ENCODE peak calls at places on chromosomes 5 and 9, in eight cellular contexts. P is activated CD8-positive, alpha-beta memory T cell treated with anti-CD3 and anti-CD28 coated beads, Interleukin-2, amount 50 U/mL, for 48 hours; F is activated CD4-positive, CD25-positive, alpha-beta regulatory T cell; N is pons; X is ACHN; Y is kidney epithelial cell; M is GM03348; D is NCI-H1417. S is an unnamed sample.

GRCh38 chr5:147688965-147689364 is 93.6 kb downstream of the JAKMIP2 start:
- DNase-seq in D (peak; percentile 47), M (no peak), N (peak; percentile 61), P (no peak), X (no peak), Y (no peak), F (no peak), S (no peak)

GRCh38 chr5:17713301-17713700 is 79.0 kb downstream of the TAF11L14 start:
- DNase-seq in M (no peak), F (no peak), D (no peak), Y (no peak), P (no peak), X (no peak), N (no peak), S (no peak)

GRCh38 chr5:143182901-143183820 is 220.3 kb downstream of the NR3C1 start:
- DNase-seq in Y (no peak), D (peak; percentile 7), N (no peak), M (no peak), P (peak; percentile 76), F (no peak), X (no peak), S (no peak)

GRCh38 chr5:82440041-82440440 is 161.9 kb upstream of the RPS23 start:
- DNase-seq in D (no peak), Y (no peak), N (no peak), X (no peak), P (no peak), M (no peak), F (no peak), S (no peak)

GRCh38 chr9:84789463-84789830 is 119.9 kb downstream of the NTRK2 start:
- DNase-seq in N (no peak), F (no peak), M (no peak), D (no peak), Y (no peak), P (no peak), X (no peak), S (no peak)

GRCh38 chr5:35954175-35954574 is 15.8 kb upstream of the CAPSL start:
- DNase-seq in P (no peak), Y (no peak), M (no peak), N (no peak), X (no peak), D (no peak), F (no peak), S (no peak)

GRCh38 chr9:121194730-121195129 is 6.9 kb downstream of the RAB14 start:
- DNase-seq in N (no peak), M (no peak), X (no peak), F (no peak), P (no peak), Y (no peak), D (no peak), S (no peak)

GRCh38 chr9:84266087-84266561 is 74.4 kb downstream of the SLC28A3 start:
- DNase-seq in Y (peak; percentile 61), X (no peak), F (no peak), M (no peak), P (no peak), D (peak; percentile 95), N (no peak), S (no peak)

GRCh38 chr5:174751154-174751990 is 27.0 kb downstream of the MSX2 start:
- DNase-seq in P (peak; percentile 49), N (no peak), X (no peak), M (no peak), F (no peak), Y (no peak), D (no peak), S (no peak)

GRCh38 chr9:22005700-22006605 is 3.2 kb downstream of the CDKN2B start:
- DNase-seq in M (peak; percentile 34), F (no peak), X (no peak), D (no peak), N (no peak), Y (no peak), P (no peak), S (no peak)

GRCh38 chr5:34499001-34499734 is 157.0 kb upstream of the RAI14 start:
- DNase-seq in M (peak; percentile 35), F (no peak), D (no peak), Y (peak; percentile 77), X (peak; percentile 43), N (no peak), P (peak; percentile 57), S (no peak)

GRCh38 chr9:21873540-21874221 is 71.2 kb downstream of the MTAP start:
- DNase-seq in F (no peak), M (peak; percentile 24), X (no peak), D (no peak), Y (peak; percentile 34), P (no peak), N (no peak), S (no peak)

GRCh38 chr5:143596824-143597223 is 193.3 kb upstream of the NR3C1 start:
- DNase-seq in Y (no peak), F (no peak), N (no peak), M (no peak), D (no peak), P (no peak), X (no peak), S (no peak)

GRCh38 chr9:92659601-92660000 is 10.3 kb downstream of the IPPK start:
- DNase-seq in Y (no peak), D (no peak), N (no peak), M (no peak), X (no peak), F (no peak), P (no peak), S (no peak)

GRCh38 chr5:143642791-143643190 is 169.2 kb upstream of the HMHB1 start:
- DNase-seq in Y (no peak), N (no peak), X (no peak), P (no peak), M (no peak), D (no peak), F (no peak), S (no peak)

GRCh38 chr5:109939109-109939682 is 249.5 kb downstream of the MAN2A1 start:
- DNase-seq in Y (no peak), P (no peak), F (no peak), X (no peak), M (peak; percentile 35), D (no peak), N (no peak), S (no peak)

GRCh38 chr5:180129291-180130190 is 58.0 kb upstream of the RNF130 start:
- DNase-seq in M (peak; percentile 5), Y (no peak), X (no peak), P (peak; percentile 30), N (no peak), D (peak; percentile 1), F (no peak), S (peak; percentile 44)

GRCh38 chr5:77180167-77181081 is 30.1 kb upstream of the PDE8B start:
- DNase-seq in Y (no peak), D (peak; percentile 67), F (no peak), M (peak; percentile 32), X (no peak), P (peak; percentile 54), N (no peak), S (no peak)

GRCh38 chr9:91802391-91802790 is 147.6 kb downstream of the ROR2 start:
- DNase-seq in X (no peak), F (no peak), M (no peak), D (no peak), N (no peak), Y (no peak), P (no peak), S (no peak)

GRCh38 chr9:127092041-127092608 is 30.3 kb downstream of the ANGPTL2 start:
- DNase-seq in D (no peak), X (no peak), Y (no peak), P (no peak), F (no peak), M (no peak), N (no peak), S (no peak)

GRCh38 chr9:137784046-137784445 is 93.5 kb upstream of the CACNA1B start:
- DNase-seq in X (no peak), D (no peak), M (no peak), F (no peak), Y (no peak), P (no peak), N (no peak), S (no peak)

GRCh38 chr9:99465231-99465891 is 243.3 kb downstream of the SEC61B start:
- DNase-seq in M (peak; percentile 52), X (no peak), D (peak; percentile 37), P (no peak), Y (no peak), F (no peak), N (peak; percentile 28), S (no peak)

GRCh38 chr9:73038613-73039012 is 85.8 kb upstream of the ALDH1A1 start:
- DNase-seq in P (no peak), M (peak; percentile 28), Y (no peak), D (no peak), N (peak; percentile 32), X (peak; percentile 24), F (no peak), S (no peak)

GRCh38 chr5:151678146-151678545 is 8.6 kb downstream of the SPARC start:
- DNase-seq in N (no peak), Y (no peak), M (peak; percentile 59), P (no peak), F (no peak), D (no peak), X (no peak), S (no peak)

S was measured in vagina.